ENCODE peak calls at places on chromosome 5, in four cellular contexts. A is A673, C is heart right ventricle, L is heart left ventricle. E is an unnamed sample.

GRCh38 chr5:102700126-102700851 is 54.8 kb upstream of the PAM start:
- DNase-seq in A (no peak), C (no peak), L (no peak), E (no peak)

GRCh38 chr5:20559845-20560244 is 571.8 kb upstream of the CDH18 start:
- DNase-seq in A (no peak), C (no peak), L (no peak), E (no peak)

GRCh38 chr5:59079622-59080620 is 497.0 kb downstream of the RAB3C start:
- DNase-seq in A (no peak), C (peak; percentile 11), L (no peak), E (no peak)

GRCh38 chr5:172005708-172006377 is 595 bp downstream of the FBXW11 start:
- DNase-seq in A (peak; percentile 17), C (peak; percentile 24), L (peak; percentile 28), E (peak; percentile 64)

GRCh38 chr5:27906911-27907590 is 868.7 kb upstream of the CDH9 start:
- DNase-seq in A (no peak), C (no peak), L (no peak), E (no peak)

GRCh38 chr5:81052325-81052724 is 92.2 kb downstream of the RASGRF2 start:
- DNase-seq in A (no peak), C (no peak), L (no peak), E (no peak)

GRCh38 chr5:33501899-33502298 is 61.1 kb downstream of the TARS1 start:
- DNase-seq in A (no peak), C (no peak), L (no peak), E (no peak)

GRCh38 chr5:14373685-14374084 is 207.9 kb upstream of the OTULINL start:
- DNase-seq in A (no peak), C (no peak), L (no peak), E (no peak)

GRCh38 chr5:139228201-139228796 is 30.1 kb upstream of the SIL1 start:
- DNase-seq in A (no peak), C (no peak), L (no peak), E (no peak)

GRCh38 chr5:109610581-109610980 is 79.1 kb upstream of the MAN2A1 start:
- DNase-seq in A (peak; percentile 96), C (no peak), L (no peak), E (no peak)

GRCh38 chr5:107466233-107466769 is 204.4 kb downstream of the EFNA5 start:
- DNase-seq in A (peak; percentile 40), C (no peak), L (no peak), E (peak; percentile 79)

GRCh38 chr5:68257207-68257606 is 41.7 kb downstream of the PIK3R1 start:
- DNase-seq in A (no peak), C (no peak), L (no peak), E (no peak)

GRCh38 chr5:68258531-68258930 is 43.0 kb downstream of the PIK3R1 start:
- DNase-seq in A (no peak), C (no peak), L (no peak), E (no peak)

GRCh38 chr5:68261174-68262021 is 45.8 kb downstream of the PIK3R1 start:
- DNase-seq in A (peak; percentile 40), C (no peak), L (no peak), E (no peak)

GRCh38 chr5:68259696-68260095 is 44.1 kb downstream of the PIK3R1 start:
- DNase-seq in A (no peak), C (no peak), L (no peak), E (no peak)

DNA sequence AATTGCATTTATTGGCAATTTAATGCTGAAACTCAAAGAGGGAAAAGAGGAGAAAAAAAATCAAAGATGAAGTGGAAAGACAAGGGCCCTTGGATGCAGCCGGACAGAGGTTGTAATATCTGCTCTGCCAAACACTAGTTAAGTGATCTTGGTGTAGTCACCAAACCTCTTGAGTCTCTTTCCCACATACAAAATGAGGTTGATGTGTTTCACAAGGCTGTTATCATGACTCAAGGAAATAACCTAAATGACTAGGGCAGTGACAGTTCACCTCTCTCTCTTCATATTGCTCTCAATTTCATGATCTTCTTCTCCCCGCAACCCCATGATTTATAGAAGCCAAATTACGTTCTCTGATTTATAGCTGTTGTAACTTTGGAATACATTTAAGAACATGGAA is 44.9 kb downstream of the PIK3R1 start:
- DNase-seq in A (no peak), C (no peak), L (no peak), E (no peak)
- H3K4me1 ChIP-seq in A (peaks cover 53% of the 10 kb centered on the region), C (peaks cover 94% of the 10 kb centered on the region), L (peaks cover 47% of the 10 kb centered on the region), E (no peaks in the 10 kb centered on the region)

DNA sequence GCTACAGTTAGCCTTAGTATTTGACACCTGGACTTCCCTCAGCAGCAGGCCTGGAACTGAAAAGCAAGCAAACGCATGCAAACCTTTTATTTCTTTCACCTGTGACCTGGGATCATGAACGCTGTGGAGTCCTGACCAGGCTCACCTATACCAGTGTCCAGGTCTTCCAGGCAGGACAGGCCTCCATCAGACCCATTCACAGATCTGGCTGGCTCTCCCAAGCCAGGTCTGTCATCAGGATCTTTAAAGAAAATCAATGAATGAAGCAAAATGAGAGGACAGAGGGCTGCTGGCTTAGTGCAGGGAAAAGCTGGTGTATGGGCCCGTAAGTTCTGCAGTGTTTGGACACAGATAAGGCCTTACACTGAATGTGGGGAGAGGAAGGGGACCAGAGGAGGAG is 96.3 kb upstream of the CPEB4 start:
- DNase-seq in A (no peak), C (no peak), L (no peak), E (no peak)
- H3K27ac ChIP-seq in A (no peak overlapping the region), C (no peak overlapping the region), L (no peak overlapping the region), E (no peak overlapping the region)

GRCh38 chr5:78522476-78523105 is 126.0 kb downstream of the LHFPL2 start:
- DNase-seq in A (no peak), C (no peak), L (no peak), E (no peak)

GRCh38 chr5:78527054-78527884 is 121.3 kb downstream of the LHFPL2 start:
- DNase-seq in A (peak; percentile 15), C (peak; percentile 87), L (peak; percentile 79), E (peak; percentile 58)

GRCh38 chr5:78523314-78524193 is 125.0 kb downstream of the LHFPL2 start:
- DNase-seq in A (no peak), C (no peak), L (no peak), E (no peak)

GRCh38 chr5:78527925-78528324 is 120.6 kb downstream of the LHFPL2 start:
- DNase-seq in A (no peak), C (no peak), L (no peak), E (no peak)

GRCh38 chr5:78526049-78526525 is 122.5 kb downstream of the LHFPL2 start:
- DNase-seq in A (no peak), C (no peak), L (no peak), E (no peak)
- H3K4me1 ChIP-seq in A (no peaks in the 10 kb centered on the region), C (peaks cover 59% of the 10 kb centered on the region), L (peaks cover 5% of the 10 kb centered on the region), E (peaks cover 25% of the 10 kb centered on the region)

GRCh38 chr5:4042311-4042710 is 446.7 kb downstream of the IRX1 start:
- DNase-seq in A (no peak), C (no peak), L (no peak), E (no peak)
- H3K27ac ChIP-seq in A (no peak overlapping the region), C (no peak overlapping the region), L (no peak overlapping the region), E (no peak overlapping the region)

DNA sequence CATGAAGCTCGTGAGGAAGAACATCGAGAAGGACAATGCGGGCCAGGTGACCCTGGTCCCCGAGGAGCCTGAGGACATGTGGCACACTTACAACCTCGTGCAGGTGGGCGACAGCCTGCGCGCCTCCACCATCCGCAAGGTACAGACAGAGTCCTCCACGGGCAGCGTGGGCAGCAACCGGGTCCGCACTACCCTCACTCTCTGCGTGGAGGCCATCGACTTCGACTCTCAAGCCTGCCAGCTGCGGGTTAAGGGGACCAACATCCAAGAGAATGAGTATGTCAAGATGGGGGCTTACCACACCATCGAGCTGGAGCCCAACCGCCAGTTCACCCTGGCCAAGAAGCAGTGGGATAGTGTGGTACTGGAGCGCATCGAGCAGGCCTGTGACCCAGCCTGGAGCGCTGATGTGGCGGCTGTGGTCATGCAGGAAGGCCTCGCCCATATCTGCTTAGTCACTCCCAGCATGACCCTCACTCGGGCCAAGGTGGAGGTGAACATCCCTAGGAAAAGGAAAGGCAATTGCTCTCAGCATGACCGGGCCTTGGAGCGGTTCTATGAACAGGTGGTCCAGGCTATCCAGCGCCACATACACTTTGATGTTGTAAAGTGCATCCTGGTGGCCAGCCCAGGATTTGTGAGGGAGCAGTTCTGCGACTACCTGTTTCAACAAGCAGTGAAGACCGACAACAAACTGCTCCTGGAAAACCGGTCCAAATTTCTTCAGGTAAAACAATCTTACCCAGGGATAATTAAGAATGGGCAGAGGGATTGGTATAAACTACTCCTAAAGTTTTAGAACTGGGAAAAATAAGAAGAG is 12.9 kb downstream of the ITGA1 start:
- DNase-seq in A (peak; percentile 46), C (peak; percentile 65), L (peak; percentile 76), E (peak; percentile 63)
- H3K4me1 ChIP-seq in A (peaks cover 28% of the 10 kb centered on the region), C (peaks cover 94% of the 10 kb centered on the region), L (peaks cover 17% of the 10 kb centered on the region), E (peaks cover 40% of the 10 kb centered on the region)

E was measured in SJSA1.